ENCODE peak calls at places on chromosomes 7 and 10, in four cellular contexts. M, U, X and F are unnamed samples.
A peak's percentile ranks its signal among the peaks of the same experiment; 100 is the strongest.

GRCh38 chr7:84701524-84702306 is 485.1 kb downstream of the SEMA3D start:
- DNase-seq in M (peak; percentile 76), U (no peak), X (no peak), F (peak; percentile 72)

GRCh38 chr10:72981028-72981881 is 26.6 kb upstream of the PLA2G12B start:
- DNase-seq in M (no peak), U (no peak), X (no peak), F (no peak)

GRCh38 chr7:47454066-47454950 is 127.6 kb downstream of the TNS3 start:
- DNase-seq in M (peak; percentile 48), U (no peak), X (no peak), F (no peak)

GRCh38 chr7:5872326-5872725 is 8.3 kb upstream of the OCM start:
- DNase-seq in M (no peak), U (no peak), X (no peak), F (no peak)

GRCh38 chr10:30413996-30414576 is 19.9 kb upstream of the MAP3K8 start:
- DNase-seq in M (no peak), U (no peak), X (peak; percentile 59), F (no peak)

GRCh38 chr7:151390594-151391357 is 19.1 kb downstream of the WDR86 start:
- DNase-seq in M (no peak), U (no peak), X (no peak), F (no peak)

GRCh38 chr10:97517096-97517750 is 18.5 kb downstream of the UBTD1 start:
- DNase-seq in M (no peak), U (no peak), X (no peak), F (no peak)

GRCh38 chr7:158740013-158740656 is 35.5 kb upstream of the NCAPG2 start:
- DNase-seq in M (peak; percentile 67), U (no peak), X (peak; percentile 9), F (no peak)

GRCh38 chr10:92848441-92849233 is at the start of gene EXOC6:
- DNase-seq in M (peak; percentile 25), U (peak; percentile 85), X (peak; percentile 89), F (peak; percentile 29)

GRCh38 chr7:70574970-70575799 is 556.8 kb upstream of the GALNT17 start:
- DNase-seq in M (no peak), U (no peak), X (no peak), F (no peak)

GRCh38 chr7:73865738-73866445 is 4.9 kb downstream of the TMEM270 start:
- DNase-seq in M (no peak), U (no peak), X (peak; percentile 19), F (no peak)

GRCh38 chr10:96568402-96568801 is 18.4 kb downstream of the TM9SF3 start:
- DNase-seq in M (no peak), U (no peak), X (no peak), F (no peak)

GRCh38 chr7:1948887-1949680 is 279.0 kb downstream of the ELFN1 start:
- DNase-seq in M (no peak), U (peak; percentile 6), X (no peak), F (no peak)

GRCh38 chr10:50349554-50349953 is 98.2 kb upstream of the ASAH2 start:
- DNase-seq in M (no peak), U (no peak), X (no peak), F (no peak)

GRCh38 chr10:84706431-84706830 is 378.0 kb downstream of the CCSER2 start:
- DNase-seq in M (no peak), U (no peak), X (no peak), F (no peak)

GRCh38 chr10:78424721-78425120 is 391.1 kb downstream of the RPS24 start:
- DNase-seq in M (no peak), U (no peak), X (no peak), F (no peak)

GRCh38 chr10:54470324-54470631 is 330.8 kb downstream of the PCDH15 start:
- DNase-seq in M (no peak), U (no peak), X (no peak), F (no peak)